ENCODE peak calls at places on chromosomes 1 and 21, in four cellular contexts. Q, P, X and D are unnamed samples.
A peak's percentile ranks its signal among the peaks of the same experiment; 100 is the strongest.

GRCh38 chr1:31571340-31572295 is 4.7 kb upstream of the TINAGL1 start:
- DNase-seq in X (no peak), Q (peak; percentile 44), P (no peak), D (no peak)

GRCh38 chr21:35111531-35111930 is 62.4 kb upstream of the RUNX1 start:
- DNase-seq in Q (no peak), P (peak; percentile 32), X (no peak), D (no peak)

GRCh38 chr1:50610563-50610962 is 187.3 kb upstream of the DMRTA2 start:
- DNase-seq in P (no peak), X (no peak), Q (peak; percentile 29), D (no peak)

GRCh38 chr1:39272791-39273071 is 68.2 kb downstream of the MACF1 start:
- DNase-seq in P (no peak), Q (no peak), X (no peak), D (no peak)

GRCh38 chr1:153953859-153954365 is 4.5 kb downstream of the CRTC2 start:
- DNase-seq in Q (no peak), P (no peak), X (no peak), D (no peak)

GRCh38 chr1:16326833-16327404 is 25.4 kb downstream of the FBXO42 start:
- DNase-seq in P (no peak), X (no peak), Q (no peak), D (no peak)

GRCh38 chr1:51019811-51020210 is 49.8 kb downstream of the CDKN2C start:
- DNase-seq in X (peak; percentile 58), Q (no peak), P (no peak), D (no peak)

GRCh38 chr1:23485002-23485332 is 988 bp upstream of the ASAP3 start:
- DNase-seq in P (no peak), X (no peak), Q (no peak), D (no peak)

GRCh38 chr1:222777977-222778376 is 36.9 kb upstream of the DISP1 start:
- DNase-seq in X (no peak), Q (no peak), P (peak; percentile 19), D (no peak)

GRCh38 chr1:162443906-162444305 is 32.0 kb upstream of the SH2D1B start:
- DNase-seq in X (no peak), Q (no peak), P (no peak), D (no peak)

GRCh38 chr1:51216631-51217030 is 19.4 kb upstream of the RNF11 start:
- DNase-seq in Q (no peak), X (no peak), P (no peak), D (no peak)

GRCh38 chr21:18499761-18500376 is 96.3 kb upstream of the TMPRSS15 start:
- DNase-seq in X (no peak), P (no peak), Q (no peak), D (no peak)

GRCh38 chr1:242225770-242226573 is 227.1 kb upstream of the MAP1LC3C start:
- DNase-seq in P (peak; percentile 19), X (no peak), Q (no peak), D (no peak)

GRCh38 chr1:9195651-9196050 is 38.9 kb upstream of the H6PD start:
- DNase-seq in X (no peak), P (no peak), Q (no peak), D (no peak)

GRCh38 chr1:29933110-29933509 is 696.8 kb downstream of the PTPRU start:
- DNase-seq in P (peak; percentile 19), X (no peak), Q (no peak), D (no peak)

GRCh38 chr1:78114034-78114956 is 68.5 kb downstream of the GIPC2 start:
- DNase-seq in P (peak; percentile 77), Q (peak; percentile 62), X (no peak), D (peak; percentile 27)

GRCh38 chr1:186768906-186769305 is 59.8 kb upstream of the PLA2G4A start:
- DNase-seq in Q (peak; percentile 25), P (no peak), X (no peak), D (no peak)

GRCh38 chr1:210915890-210916507 is 217.9 kb downstream of the KCNH1 start:
- DNase-seq in Q (no peak), P (no peak), X (no peak), D (no peak)

GRCh38 chr1:41437011-41437355 is 47.5 kb downstream of the EDN2 start:
- DNase-seq in Q (no peak), P (no peak), X (no peak), D (no peak)

GRCh38 chr1:41436281-41437010 is 48.0 kb downstream of the EDN2 start:
- DNase-seq in P (no peak), X (no peak), Q (no peak), D (no peak)

GRCh38 chr1:41434748-41435449 is 49.6 kb downstream of the EDN2 start:
- DNase-seq in P (no peak), X (no peak), Q (no peak), D (no peak)

GRCh38 chr1:41434306-41434705 is 50.2 kb downstream of the EDN2 start:
- DNase-seq in X (no peak), P (no peak), Q (no peak), D (no peak)

GRCh38 chr1:41435570-41436178 is 48.8 kb downstream of the EDN2 start:
- DNase-seq in Q (no peak), X (no peak), P (no peak), D (no peak)
- TF ChIP-seq CTCF in Q (no peak), X (no peak), P (no peak), D (no peak)

GRCh38 chr1:204828352-204828850 is 42.3 kb upstream of the NFASC start:
- DNase-seq in X (no peak), Q (peak; percentile 55), P (peak; percentile 79), D (peak; percentile 88)
- TF ChIP-seq CTCF in X (peak; percentile 12), Q (no peak), P (no peak), D (peak; percentile 73)

GRCh38 chr1:155304558-155305063 is 3.4 kb upstream of the PKLR start:
- DNase-seq in P (no peak), X (no peak), Q (no peak), D (no peak)

GRCh38 chr1:155307247-155307740 is 1.4 kb upstream of the FDPS start:
- DNase-seq in P (no peak), X (no peak), Q (no peak), D (no peak)

GRCh38 chr1:155308493-155309422 is at the start of gene FDPS:
- DNase-seq in X (peak; percentile 96), Q (peak; percentile 94), P (peak; percentile 97), D (peak; percentile 97)

GRCh38 chr1:155309423-155310021 is 856 bp downstream of the FDPS start:
- DNase-seq in X (no peak), Q (no peak), P (no peak), D (no peak)

DNA sequence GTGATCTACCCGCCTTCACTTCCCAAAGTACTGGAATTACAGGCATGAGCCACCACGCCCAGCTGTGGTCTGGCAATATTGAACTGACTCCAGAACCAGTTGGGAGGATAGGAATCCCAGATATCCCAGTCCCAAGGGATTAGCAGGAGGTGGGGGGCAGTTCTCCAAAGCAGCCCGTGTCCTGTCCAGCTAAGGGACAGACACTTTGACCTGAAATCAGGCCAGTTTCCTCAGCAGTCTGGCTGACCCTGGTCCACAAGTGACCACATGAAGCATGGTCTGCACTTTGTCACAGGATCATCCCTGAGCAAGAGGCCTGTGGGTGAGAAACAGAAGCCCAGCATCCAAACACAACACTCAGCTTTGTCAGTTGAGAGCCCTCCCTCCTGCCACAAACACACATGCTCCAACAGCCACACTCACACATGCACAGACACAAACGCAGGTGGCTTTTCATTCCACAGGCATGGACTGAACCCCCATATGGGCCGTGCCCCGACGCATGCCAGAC is 2.7 kb upstream of the FDPS start:
- DNase-seq in Q (no peak), P (no peak), X (no peak), D (no peak)
- TF ChIP-seq CTCF in Q (no peak), P (no peak), X (no peak), D (no peak)

DNA sequence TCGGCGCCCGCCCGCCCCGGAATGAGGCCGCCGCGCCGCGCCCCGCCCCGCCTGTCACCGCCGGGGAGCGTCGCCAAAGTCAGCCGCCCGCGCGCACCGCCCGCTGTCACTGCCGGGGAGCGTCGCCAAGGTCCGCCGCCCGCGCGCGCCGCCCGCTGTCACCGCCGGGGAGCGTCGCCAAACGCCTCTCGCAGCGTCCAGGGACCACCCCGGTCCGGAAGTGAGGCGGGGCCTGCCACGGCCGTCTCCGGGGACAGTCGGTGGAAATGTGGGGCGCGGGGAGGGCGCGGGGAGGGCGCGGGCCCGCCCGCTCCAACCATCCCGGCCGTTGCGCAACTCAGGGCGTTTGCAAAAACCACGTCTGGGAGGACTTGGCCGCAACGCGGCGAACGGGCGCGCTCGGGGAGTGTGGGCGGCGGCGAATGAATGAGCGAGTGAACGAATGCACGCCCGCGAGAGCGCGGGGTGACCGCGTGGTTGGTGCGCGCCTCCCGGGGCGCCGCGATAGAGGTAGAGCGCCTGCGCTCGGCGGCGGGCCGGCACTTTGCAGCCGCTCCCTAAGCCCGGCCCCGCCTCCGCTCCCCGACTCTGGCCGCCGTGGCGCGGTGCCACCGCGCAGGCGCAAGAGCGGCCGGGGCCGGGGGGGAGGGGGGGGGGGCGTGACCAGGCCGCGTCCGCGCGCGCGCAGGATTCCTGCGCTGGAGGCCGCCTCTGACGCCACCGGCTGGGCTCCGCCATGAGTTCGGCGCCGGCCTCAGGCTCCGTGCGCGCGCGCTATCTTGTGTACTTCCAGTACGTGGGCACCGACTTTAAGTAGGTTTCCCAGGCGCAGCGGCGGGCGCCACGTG is at the start of the genes ACAP3 and PUSL1:
- DNase-seq in X (peak; percentile 53), P (peak; percentile 97), Q (peak; percentile 100), D (peak; percentile 93)
- TF ChIP-seq CTCF in X (no peak), P (no peak), Q (no peak), D (peak; percentile 1)

DNA sequence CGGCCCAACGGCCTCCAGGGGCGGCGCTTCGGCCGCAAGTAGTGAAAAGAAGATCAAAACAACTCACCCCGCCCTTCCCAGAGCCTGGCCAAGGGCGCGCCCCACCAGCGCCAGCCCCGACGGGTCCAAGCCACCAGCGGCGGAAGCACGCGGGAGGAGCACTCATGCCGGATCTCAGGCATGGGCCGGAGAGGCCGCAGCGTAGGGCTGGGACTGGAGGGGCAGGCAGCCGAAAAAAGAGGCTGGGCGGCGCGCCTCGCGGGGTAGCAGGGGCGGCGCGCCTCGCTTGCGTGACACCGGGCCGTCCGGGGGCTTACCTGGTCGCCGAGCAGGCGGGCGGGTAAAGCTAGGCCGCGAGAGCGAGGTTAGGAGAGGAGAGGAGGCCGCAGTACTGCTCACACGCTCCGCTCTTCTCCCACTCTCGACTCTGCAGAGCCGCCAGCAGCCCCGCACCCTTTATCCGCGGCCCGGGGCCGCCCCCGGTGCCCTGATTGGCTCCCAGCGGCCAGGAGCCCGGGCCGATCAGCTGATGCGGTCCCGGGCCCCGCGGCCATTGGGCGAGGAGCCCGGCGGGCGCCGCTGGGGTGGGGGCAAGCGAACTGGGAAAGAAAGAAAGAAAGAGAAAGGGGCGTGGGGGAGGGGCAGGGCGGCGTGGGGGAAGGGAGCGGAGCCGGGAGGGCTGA is at the start of gene GLUL:
- DNase-seq in Q (peak; percentile 95), P (peak; percentile 93), X (peak; percentile 63), D (peak; percentile 95)
- TF ChIP-seq CTCF in Q (no peak), P (no peak), X (peak; percentile 29), D (no peak)

GRCh38 chr21:41147096-41147978 is 20.6 kb upstream of the BACE2 start:
- DNase-seq in P (no peak), X (no peak), Q (no peak), D (no peak)
- TF ChIP-seq CTCF in P (no peak), X (no peak), Q (no peak), D (no peak)